ENCODE peak calls at places on chromosomes 7 and 10, in four cellular contexts. One of them, this sample, is unnamed. For H3K4me1 and H3K36me3, the result is how much of the 10 kb centered on the place peaks cover.

GRCh38 chr7:132410385-132410784 is 165.9 kb downstream of the PLXNA4 start:
- DNase-seq in small intestine: no peak
- DNase-seq in PC-3: no peak
- DNase-seq in HCT116: no peak
- DNase-seq in this sample: no peak

GRCh38 chr7:132575987-132576722 is at the start of gene PLXNA4:
- DNase-seq in PC-3: peak
- DNase-seq in HCT116: no peak
- DNase-seq in small intestine: no peak
- DNase-seq in this sample: no peak

GRCh38 chr7:143495806-143496672 is 18.4 kb downstream of the TAS2R41 start:
- DNase-seq in small intestine: no peak
- DNase-seq in HCT116: no peak
- DNase-seq in PC-3: no peak
- DNase-seq in this sample: no peak

GRCh38 chr7:96246972-96247371 is 74.9 kb downstream of the SLC25A13 start:
- DNase-seq in HCT116: no peak
- DNase-seq in small intestine: no peak
- DNase-seq in PC-3: no peak
- DNase-seq in this sample: no peak

GRCh38 chr10:84768132-84768531 is 439.7 kb downstream of the CCSER2 start:
- DNase-seq in PC-3: no peak
- DNase-seq in HCT116: no peak
- DNase-seq in small intestine: no peak
- DNase-seq in this sample: no peak

GRCh38 chr7:16421333-16422099 is at the start of gene CRPPA:
- DNase-seq in small intestine: peak
- DNase-seq in HCT116: no peak
- DNase-seq in PC-3: no peak
- DNase-seq in this sample: peak

GRCh38 chr10:62594093-62594520 is 210.4 kb upstream of the ADO start:
- DNase-seq in HCT116: peak
- DNase-seq in PC-3: peak
- DNase-seq in small intestine: peak
- DNase-seq in this sample: peak

GRCh38 chr7:69610675-69611037 is 12.4 kb downstream of the AUTS2 start:
- DNase-seq in small intestine: no peak
- DNase-seq in PC-3: no peak
- DNase-seq in HCT116: no peak
- DNase-seq in this sample: no peak

GRCh38 chr7:50266893-50267386 is 37.6 kb upstream of the IKZF1 start:
- DNase-seq in PC-3: no peak
- DNase-seq in small intestine: peak
- DNase-seq in HCT116: no peak
- DNase-seq in this sample: peak

GRCh38 chr10:24822557-24822956 is 98.9 kb upstream of the ARHGAP21 start:
- DNase-seq in PC-3: no peak
- DNase-seq in small intestine: no peak
- DNase-seq in HCT116: no peak
- DNase-seq in this sample: no peak

GRCh38 chr10:118792501-118792900 is 37.7 kb upstream of the CACUL1 start:
- DNase-seq in small intestine: no peak
- DNase-seq in HCT116: no peak
- DNase-seq in PC-3: peak
- DNase-seq in this sample: no peak

GRCh38 chr7:74380720-74381119 is 73.0 kb upstream of the GTF2IRD1 start:
- DNase-seq in PC-3: peak
- DNase-seq in HCT116: no peak
- DNase-seq in small intestine: no peak
- DNase-seq in this sample: no peak

GRCh38 chr7:143239822-143240221 is 18.0 kb downstream of the TAS2R40 start:
- DNase-seq in PC-3: peak
- DNase-seq in HCT116: no peak
- DNase-seq in small intestine: no peak
- DNase-seq in this sample: no peak

GRCh38 chr7:151511946-151512345 is 7.7 kb downstream of the RHEB start:
- DNase-seq in small intestine: no peak
- DNase-seq in PC-3: no peak
- DNase-seq in HCT116: no peak
- DNase-seq in this sample: no peak

GRCh38 chr7:97145068-97145467 is 27.6 kb downstream of the SDHAF3 start:
- DNase-seq in PC-3: peak
- DNase-seq in small intestine: peak
- DNase-seq in HCT116: no peak
- DNase-seq in this sample: peak

GRCh38 chr7:23973264-23973663 is 263.2 kb downstream of the STK31 start:
- DNase-seq in PC-3: no peak
- DNase-seq in small intestine: no peak
- DNase-seq in HCT116: no peak
- DNase-seq in this sample: no peak

GRCh38 chr7:123916240-123916724 is 8.8 kb upstream of the SPAM1 start:
- DNase-seq in small intestine: peak
- DNase-seq in HCT116: peak
- DNase-seq in PC-3: peak
- DNase-seq in this sample: no peak

GRCh38 chr7:13197501-13197900 is 510.1 kb downstream of the ARL4A start:
- DNase-seq in small intestine: no peak
- DNase-seq in PC-3: peak
- DNase-seq in HCT116: no peak
- DNase-seq in this sample: no peak

GRCh38 chr7:149097088-149097487 is 6.6 kb upstream of the ZNF786 start:
- DNase-seq in HCT116: no peak
- DNase-seq in small intestine: no peak
- DNase-seq in PC-3: no peak
- DNase-seq in this sample: no peak

GRCh38 chr7:128739048-128739962 is at the start of gene CALU:
- DNase-seq in HCT116: peak
- DNase-seq in PC-3: peak
- DNase-seq in small intestine: peak
- DNase-seq in this sample: peak
- H3K27ac ChIP-seq in HCT116: peak
- H3K27ac ChIP-seq in PC-3: peak
- H3K27ac ChIP-seq in small intestine: peak
- H3K27ac ChIP-seq in this sample: peak

GRCh38 chr10:73887038-73888015 is 13.0 kb upstream of the CAMK2G start:
- DNase-seq in HCT116: peak
- DNase-seq in small intestine: peak
- DNase-seq in PC-3: peak
- DNase-seq in this sample: no peak
- H3K4me1 ChIP-seq in HCT116: half or more
- H3K4me1 ChIP-seq in small intestine: under half
- H3K4me1 ChIP-seq in PC-3: half or more
- H3K4me1 ChIP-seq in this sample: under half

GRCh38 chr10:124407451-124407850 is 11.3 kb downstream of the OAT start:
- DNase-seq in PC-3: no peak
- DNase-seq in small intestine: peak
- DNase-seq in HCT116: no peak
- DNase-seq in this sample: no peak

GRCh38 chr10:124408357-124408756 is 10.4 kb downstream of the OAT start:
- DNase-seq in small intestine: no peak
- DNase-seq in HCT116: no peak
- DNase-seq in PC-3: no peak
- DNase-seq in this sample: no peak

GRCh38 chr10:124401633-124402032 is 17.1 kb downstream of the OAT start:
- DNase-seq in PC-3: no peak
- DNase-seq in HCT116: no peak
- DNase-seq in small intestine: no peak
- DNase-seq in this sample: no peak

GRCh38 chr10:124402273-124402672 is 16.4 kb downstream of the OAT start:
- DNase-seq in small intestine: no peak
- DNase-seq in HCT116: no peak
- DNase-seq in PC-3: no peak
- DNase-seq in this sample: no peak

DNA sequence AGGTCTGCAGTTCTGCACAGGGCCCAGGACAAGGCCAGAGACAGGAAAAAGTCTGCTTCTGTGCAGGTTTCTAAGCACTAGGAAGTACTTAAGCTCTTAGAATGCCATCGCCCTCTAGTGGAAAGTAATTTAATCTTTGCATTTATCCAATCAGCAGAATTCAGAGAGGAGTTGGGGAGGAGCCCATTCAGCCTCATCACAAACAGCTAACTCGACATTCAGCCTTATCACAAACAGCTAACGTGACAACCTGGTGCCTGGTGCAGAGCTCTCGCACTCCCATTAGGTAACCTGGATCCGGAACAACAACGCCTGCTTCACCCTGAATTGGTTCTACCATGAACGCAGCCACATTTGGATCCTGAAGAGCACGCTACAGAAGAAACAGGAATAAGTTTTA is 15.2 kb downstream of the OAT start:
- DNase-seq in HCT116: peak
- DNase-seq in small intestine: peak
- DNase-seq in PC-3: peak
- DNase-seq in this sample: peak
- H3K36me3 ChIP-seq in HCT116: half or more
- H3K36me3 ChIP-seq in small intestine: under half
- H3K36me3 ChIP-seq in PC-3: under half
- H3K36me3 ChIP-seq in this sample: under half

DNA sequence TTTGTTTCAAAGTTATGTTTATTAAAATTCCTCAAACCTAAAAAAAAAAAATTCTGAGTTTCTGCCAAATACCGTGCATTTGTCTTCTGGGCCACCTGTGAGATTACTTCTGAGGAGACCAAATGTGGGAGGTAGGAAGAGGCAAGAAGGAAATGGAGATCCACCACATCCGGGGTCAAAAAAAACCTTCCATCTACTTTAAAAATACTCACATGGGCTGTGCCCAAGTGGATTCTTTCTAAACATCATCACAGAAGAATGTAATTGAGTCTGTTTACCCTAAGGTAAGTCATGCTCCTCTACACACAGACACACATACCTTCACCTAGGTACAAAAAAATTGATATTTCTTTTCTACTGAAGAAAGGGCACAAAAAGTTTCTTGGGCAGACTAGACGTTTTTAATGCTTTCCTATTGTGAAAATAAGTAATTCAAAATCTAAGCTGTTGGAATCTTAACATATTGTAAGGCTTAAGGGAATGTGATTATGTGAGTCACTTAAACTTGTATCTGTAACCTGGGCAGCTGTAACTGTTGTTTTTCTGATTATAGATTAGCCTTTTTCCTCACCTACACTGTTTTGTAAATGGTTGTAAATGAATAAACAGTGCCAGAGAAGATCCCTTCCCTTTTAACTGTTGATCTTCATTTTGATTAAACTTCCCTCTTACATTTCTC is 19.1 kb upstream of the SPOCK2 start:
- DNase-seq in PC-3: peak
- DNase-seq in small intestine: peak
- DNase-seq in HCT116: no peak
- DNase-seq in this sample: peak
- H3K27ac ChIP-seq in PC-3: peak
- H3K27ac ChIP-seq in small intestine: no peak
- H3K27ac ChIP-seq in HCT116: peak
- H3K27ac ChIP-seq in this sample: peak

DNA sequence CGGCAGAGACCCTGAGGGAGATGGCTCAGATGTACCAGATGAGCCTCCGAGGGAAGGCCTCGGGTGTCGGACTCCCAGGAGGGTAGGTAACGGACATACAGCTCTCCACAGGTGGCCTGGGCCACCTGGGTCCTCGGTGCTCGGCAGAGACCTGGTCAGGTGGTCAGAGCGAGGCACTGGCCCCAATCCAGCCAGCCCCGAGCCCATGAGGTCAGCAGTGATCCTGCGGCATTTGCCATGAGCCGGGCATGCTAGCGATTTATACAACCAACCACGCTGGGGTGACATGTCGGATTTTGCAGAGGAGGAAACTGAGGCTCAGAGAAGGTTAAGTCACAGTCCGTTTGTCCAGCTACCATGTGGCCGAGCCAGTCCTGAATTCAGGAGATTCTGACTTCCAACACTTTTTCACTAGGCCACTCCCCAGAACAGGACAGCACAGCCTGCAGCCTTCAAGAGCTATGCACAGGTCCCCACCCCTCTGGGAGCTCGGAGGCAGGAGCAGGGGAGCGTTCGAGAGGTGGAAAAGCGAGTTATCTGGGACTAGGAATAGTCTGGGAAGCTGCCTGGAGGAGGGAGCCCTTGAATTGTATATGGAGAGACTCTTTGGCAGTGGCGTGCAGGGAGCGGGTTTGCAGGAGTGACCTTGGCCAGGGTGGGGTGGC is 13.5 kb downstream of the LDB3 start:
- DNase-seq in PC-3: no peak
- DNase-seq in small intestine: no peak
- DNase-seq in HCT116: no peak
- DNase-seq in this sample: no peak
- H3K4me1 ChIP-seq in PC-3: under half
- H3K4me1 ChIP-seq in small intestine: under half
- H3K4me1 ChIP-seq in HCT116: under half
- H3K4me1 ChIP-seq in this sample: under half